ENCODE peak calls at places on chromosomes 7 and 10, in eight cellular contexts. H is COR-L47; O is renal cortical epithelial cell; R is CD4-positive, alpha-beta T cell; K is iPS DF 6.9; Y is HT-29; V is ovary; W is hepatic stellate cell. S is an unnamed sample.
A peak's percentile ranks its signal among the peaks of the same experiment; 100 is the strongest.

GRCh38 chr7:325051-325798 is 35.3 kb downstream of the FOXL3 start:
- DNase-seq in H (no peak), O (no peak), R (no peak), K (no peak), Y (no peak), V (no peak), W (no peak), S (no peak)

GRCh38 chr10:72096115-72097000 is 8.0 kb upstream of the SPOCK2 start:
- DNase-seq in H (no peak), O (peak; percentile 23), R (no peak), K (no peak), Y (peak; percentile 52), V (no peak), W (peak; percentile 48), S (no peak)

GRCh38 chr7:40232242-40232929 is 97.6 kb downstream of the SUGCT start:
- DNase-seq in H (no peak), O (peak; percentile 81), R (no peak), K (peak; percentile 9), Y (peak; percentile 64), V (peak; percentile 30), W (peak; percentile 25), S (peak; percentile 40)

GRCh38 chr7:109873296-109873695 is 1217.6 kb upstream of the LRRN3 start:
- DNase-seq in H (peak; percentile 85), O (no peak), R (no peak), K (no peak), Y (no peak), V (no peak), W (no peak), S (peak; percentile 89)

GRCh38 chr10:101878869-101879268 is 35.3 kb upstream of the KCNIP2 start:
- DNase-seq in H (no peak), O (no peak), R (no peak), K (no peak), Y (no peak), V (no peak), W (no peak), S (no peak)

GRCh38 chr10:132677096-132677904 is 108.6 kb downstream of the NKX6-2 start:
- DNase-seq in H (no peak), O (peak; percentile 83), R (no peak), K (no peak), Y (no peak), V (peak; percentile 9), W (no peak), S (no peak)

GRCh38 chr10:6748981-6749630 is 169.0 kb upstream of the PRKCQ start:
- DNase-seq in H (no peak), O (peak; percentile 85), R (no peak), K (no peak), Y (no peak), V (no peak), W (no peak), S (no peak)

GRCh38 chr7:8109196-8110022 is 140.8 kb downstream of the GLCCI1 start:
- DNase-seq in H (no peak), O (peak; percentile 88), R (no peak), K (no peak), Y (peak; percentile 16), V (no peak), W (peak; percentile 31), S (no peak)

GRCh38 chr10:31358688-31359330 is 39.8 kb downstream of the ZEB1 start:
- DNase-seq in H (no peak), O (peak; percentile 10), R (no peak), K (no peak), Y (no peak), V (no peak), W (peak; percentile 38), S (no peak)

GRCh38 chr7:124603066-124603465 is 162.5 kb downstream of the GPR37 start:
- DNase-seq in H (no peak), O (no peak), R (no peak), K (no peak), Y (no peak), V (no peak), W (no peak), S (no peak)

GRCh38 chr7:99033765-99034164 is 110.1 kb downstream of the SMURF1 start:
- DNase-seq in H (no peak), O (no peak), R (no peak), K (no peak), Y (no peak), V (no peak), W (no peak), S (no peak)

GRCh38 chr7:157027568-157028527 is 17.4 kb upstream of the MNX1 start:
- DNase-seq in H (peak; percentile 23), O (peak; percentile 34), R (no peak), K (no peak), Y (no peak), V (no peak), W (no peak), S (no peak)

GRCh38 chr7:139071683-139072082 is 35.8 kb upstream of the ZC3HAV1L start:
- DNase-seq in H (no peak), O (no peak), R (no peak), K (no peak), Y (no peak), V (no peak), W (no peak), S (no peak)

GRCh38 chr10:34813626-34814227 is 1.4 kb downstream of the PARD3 start:
- DNase-seq in H (no peak), O (peak; percentile 67), R (no peak), K (no peak), Y (peak; percentile 47), V (no peak), W (peak; percentile 60), S (no peak)

GRCh38 chr10:116201670-116202430 is 71.2 kb downstream of the GFRA1 start:
- DNase-seq in H (no peak), O (no peak), R (no peak), K (no peak), Y (no peak), V (no peak), W (no peak), S (no peak)

GRCh38 chr10:24446739-24447138 is 237.8 kb downstream of the KIAA1217 start:
- DNase-seq in H (no peak), O (peak; percentile 84), R (no peak), K (no peak), Y (peak; percentile 8), V (no peak), W (peak; percentile 44), S (no peak)

GRCh38 chr7:155032978-155033377 is 30.1 kb upstream of the PAXIP1 start:
- DNase-seq in H (no peak), O (no peak), R (no peak), K (no peak), Y (no peak), V (no peak), W (no peak), S (no peak)

GRCh38 chr7:106050743-106051110 is 61.4 kb downstream of the SYPL1 start:
- DNase-seq in H (no peak), O (peak; percentile 64), R (no peak), K (no peak), Y (no peak), V (no peak), W (no peak), S (no peak)

GRCh38 chr7:50068026-50068425 is 25.0 kb downstream of the ZPBP start:
- DNase-seq in H (no peak), O (peak; percentile 74), R (no peak), K (peak; percentile 0), Y (peak; percentile 67), V (no peak), W (no peak), S (no peak)

GRCh38 chr10:75283150-75284096 is 47.7 kb upstream of the COMTD1 start:
- DNase-seq in H (peak; percentile 35), O (peak; percentile 63), R (no peak), K (no peak), Y (no peak), V (no peak), W (peak; percentile 74), S (no peak)

GRCh38 chr10:11165591-11166543 is 148.2 kb downstream of the CELF2 start:
- DNase-seq in H (no peak), O (no peak), R (peak; percentile 50), K (no peak), Y (no peak), V (peak; percentile 75), W (no peak), S (peak; percentile 15)

GRCh38 chr10:106571216-106571954 is 593.1 kb downstream of the SORCS1 start:
- DNase-seq in H (no peak), O (peak; percentile 48), R (no peak), K (no peak), Y (peak; percentile 58), V (no peak), W (peak; percentile 10), S (no peak)

GRCh38 chr10:44295619-44296222 is 89.2 kb downstream of the CXCL12 start:
- DNase-seq in H (no peak), O (peak; percentile 55), R (no peak), K (no peak), Y (no peak), V (no peak), W (no peak), S (no peak)

GRCh38 chr7:15495170-15495569 is 66.6 kb downstream of the AGMO start:
- DNase-seq in H (peak; percentile 5), O (peak; percentile 4), R (no peak), K (no peak), Y (no peak), V (no peak), W (no peak), S (no peak)

GRCh38 chr7:30633223-30633622 is 38.5 kb downstream of the GARS1 start:
- DNase-seq in H (no peak), O (no peak), R (no peak), K (no peak), Y (no peak), V (no peak), W (no peak), S (no peak)

GRCh38 chr10:76514891-76515290 is 1083.5 kb downstream of the LRMDA start:
- DNase-seq in H (no peak), O (no peak), R (no peak), K (no peak), Y (no peak), V (no peak), W (no peak), S (no peak)

GRCh38 chr7:139915864-139916716 is 87.0 kb downstream of the TBXAS1 start:
- DNase-seq in H (no peak), O (peak; percentile 99), R (peak; percentile 25), K (no peak), Y (peak; percentile 76), V (no peak), W (peak; percentile 90), S (no peak)

GRCh38 chr10:36183726-36184125 is 541.6 kb upstream of the FZD8 start:
- DNase-seq in H (no peak), O (peak; percentile 5), R (no peak), K (no peak), Y (no peak), V (no peak), W (no peak), S (no peak)

GRCh38 chr7:142885311-142886230 is at the start of gene TRPV6:
- DNase-seq in H (peak; percentile 10), O (peak; percentile 2), R (no peak), K (peak; percentile 52), Y (peak; percentile 66), V (no peak), W (no peak), S (no peak)

GRCh38 chr7:74584160-74584954 is 73.2 kb upstream of the GTF2I start:
- DNase-seq in H (no peak), O (no peak), R (no peak), K (no peak), Y (no peak), V (no peak), W (no peak), S (no peak)

GRCh38 chr10:6171891-6172354 is 30.8 kb upstream of the PFKFB3 start:
- DNase-seq in H (no peak), O (no peak), R (no peak), K (no peak), Y (no peak), V (peak; percentile 47), W (peak; percentile 75), S (no peak)

GRCh38 chr10:14372616-14373015 is 41.9 kb upstream of the FRMD4A start:
- DNase-seq in H (no peak), O (no peak), R (no peak), K (no peak), Y (no peak), V (no peak), W (no peak), S (no peak)

GRCh38 chr10:50554995-50555568 is 68.7 kb downstream of the SGMS1 start:
- DNase-seq in H (no peak), O (no peak), R (peak; percentile 7), K (no peak), Y (peak; percentile 50), V (no peak), W (peak; percentile 21), S (no peak)

GRCh38 chr10:111103196-111103595 is 26.4 kb downstream of the ADRA2A start:
- DNase-seq in H (no peak), O (no peak), R (no peak), K (no peak), Y (peak; percentile 69), V (no peak), W (no peak), S (no peak)